ENCODE peak calls at places on chromosomes 4 and X, in seven cellular contexts. Z, C, T, R, X, U and V are unnamed samples.

GRCh38 chrX:134013092-134013497 is 27.7 kb upstream of the GPC3 start:
- DNase-seq in Z (no peak), C (no peak), T (peak), R (no peak), X (no peak), U (no peak), V (no peak)

GRCh38 chr4:150714462-150715438 is 132.8 kb downstream of the MAB21L2 start:
- DNase-seq in Z (no peak), C (no peak), T (no peak), R (no peak), X (no peak), U (no peak), V (no peak)

GRCh38 chr4:78749972-78750727 is 26.0 kb upstream of the BMP2K start:
- DNase-seq in Z (no peak), C (no peak), T (no peak), R (no peak), X (no peak), U (no peak), V (no peak)

GRCh38 chrX:19130628-19131027 is 8.4 kb upstream of the ADGRG2 start:
- DNase-seq in Z (peak), C (no peak), T (no peak), R (no peak), X (no peak), U (no peak), V (no peak)

GRCh38 chr4:149708513-149709175 is 107.0 kb downstream of the IQCM start:
- DNase-seq in Z (no peak), C (peak), T (peak), R (no peak), X (no peak), U (no peak), V (no peak)

GRCh38 chrX:39910651-39911050 is 187.1 kb downstream of the BCOR start:
- DNase-seq in Z (no peak), C (no peak), T (no peak), R (no peak), X (no peak), U (no peak), V (no peak)

GRCh38 chrX:37754518-37754917 is 25.3 kb upstream of the CYBB start:
- DNase-seq in Z (no peak), C (no peak), T (no peak), R (no peak), X (no peak), U (no peak), V (no peak)

GRCh38 chr4:105274504-105274903 is 127.8 kb downstream of the TET2 start:
- DNase-seq in Z (no peak), C (no peak), T (no peak), R (no peak), X (no peak), U (no peak), V (no peak)

GRCh38 chr4:81594495-81595169 is 122.9 kb upstream of the RASGEF1B start:
- DNase-seq in Z (no peak), C (no peak), T (no peak), R (no peak), X (no peak), U (no peak), V (no peak)

GRCh38 chr4:78131403-78131802 is 74.3 kb downstream of the FRAS1 start:
- DNase-seq in Z (no peak), C (peak), T (peak), R (no peak), X (no peak), U (no peak), V (no peak)

GRCh38 chr4:104425003-104425402 is 69.7 kb downstream of the CXXC4 start:
- DNase-seq in Z (no peak), C (no peak), T (no peak), R (no peak), X (no peak), U (no peak), V (no peak)

GRCh38 chr4:108700358-108700757 is 50.0 kb downstream of the OSTC start:
- DNase-seq in Z (no peak), C (peak), T (peak), R (no peak), X (no peak), U (no peak), V (no peak)

GRCh38 chrX:10612215-10612614 is 8.2 kb downstream of the MID1 start:
- DNase-seq in Z (no peak), C (peak), T (peak), R (no peak), X (no peak), U (no peak), V (no peak)

DNA sequence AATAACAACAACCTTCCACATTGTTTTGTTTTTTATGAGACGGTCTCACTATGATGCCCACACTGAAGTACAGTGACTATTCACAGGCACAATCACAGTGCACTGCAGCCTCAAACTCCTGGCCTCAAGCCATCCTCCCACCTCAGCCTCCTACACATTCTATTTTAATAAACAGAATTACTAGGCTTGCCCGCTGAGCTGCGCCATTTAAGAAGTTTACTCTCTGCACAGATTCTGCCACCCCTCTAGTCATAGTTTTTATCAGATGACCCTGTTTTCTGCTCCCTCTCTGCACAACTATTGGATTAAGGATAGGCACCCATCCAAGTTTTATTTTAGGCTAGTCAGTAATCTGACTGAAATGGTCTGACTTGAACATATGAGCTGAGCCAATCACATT is 11.3 kb upstream of the COX18 start:
- DNase-seq in Z (no peak), C (peak), T (peak), R (no peak), X (no peak), U (no peak), V (no peak)
- TF ChIP-seq CTCF in Z (no peak), C (no peak), T (no peak), R (no peak), X (no peak), U (no peak), V (no peak)

GRCh38 chrX:119945481-119945880 is 1.9 kb upstream of the NKAP start:
- DNase-seq in Z (no peak), C (no peak), T (no peak), R (no peak), X (no peak), U (no peak), V (no peak)

GRCh38 chrX:119942831-119943184 is 743 bp downstream of the NKAP start:
- DNase-seq in Z (peak), C (peak), T (peak), R (no peak), X (no peak), U (no peak), V (no peak)

GRCh38 chrX:119943185-119943988 is at the start of gene NKAP:
- DNase-seq in Z (peak), C (peak), T (peak), R (peak), X (peak), U (peak), V (peak)

GRCh38 chrX:119954374-119954773 is 10.8 kb upstream of the NKAP start:
- DNase-seq in Z (no peak), C (no peak), T (no peak), R (no peak), X (no peak), U (no peak), V (no peak)

DNA sequence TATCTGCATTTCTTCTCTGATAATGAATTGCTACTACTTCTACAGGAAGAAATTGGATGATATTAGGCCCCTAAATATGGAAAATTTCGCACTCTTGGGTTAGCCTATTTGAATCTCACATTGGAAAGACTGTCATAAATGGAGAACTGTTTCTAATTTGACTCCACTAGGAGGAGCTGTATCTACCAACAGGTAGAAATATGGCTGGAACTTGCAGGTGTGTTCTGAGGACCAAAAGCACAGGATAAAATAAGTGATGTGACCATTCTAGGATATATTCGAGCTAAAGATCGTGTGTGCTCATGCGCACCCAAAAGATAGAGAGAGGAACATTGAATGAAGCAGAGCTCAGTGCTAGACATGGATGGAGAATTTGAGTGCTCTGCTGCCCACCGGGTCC is 4.8 kb upstream of the NKAP start:
- DNase-seq in Z (no peak), C (no peak), T (no peak), R (no peak), X (no peak), U (no peak), V (no peak)
- TF ChIP-seq CTCF in Z (peak), C (peak), T (no peak), R (peak), X (no peak), U (no peak), V (no peak)

DNA sequence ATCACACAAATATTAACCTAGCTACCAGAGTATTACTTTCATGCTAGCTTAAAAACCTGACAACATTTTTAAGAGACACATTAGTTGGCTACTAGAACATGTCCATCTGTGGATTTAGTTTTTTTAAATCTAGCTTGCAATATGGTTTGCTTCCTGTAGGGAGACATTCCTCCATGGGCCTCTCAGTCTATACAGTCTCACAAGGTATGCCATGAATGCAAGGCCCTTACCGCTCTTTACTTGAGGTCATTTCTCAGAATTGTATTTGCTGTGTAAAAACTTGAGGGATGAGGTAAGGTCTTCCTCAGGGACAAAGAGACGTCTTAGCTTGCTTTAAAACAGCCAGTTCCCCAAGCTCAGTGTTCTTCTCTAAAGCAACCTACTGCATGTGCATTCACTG is 26.9 kb downstream of the UBA6 start:
- DNase-seq in Z (peak), C (no peak), T (no peak), R (no peak), X (no peak), U (no peak), V (no peak)
- TF ChIP-seq CTCF in Z (no peak), C (no peak), T (no peak), R (peak), X (no peak), U (no peak), V (no peak)

GRCh38 chr4:6681191-6681590 is 12.5 kb upstream of the S100P start:
- DNase-seq in Z (no peak), C (no peak), T (no peak), R (no peak), X (no peak), U (no peak), V (no peak)
- TF ChIP-seq CTCF in Z (peak), C (no peak), T (no peak), R (no peak), X (no peak), U (no peak), V (no peak)